ENCODE peak calls at places on chromosome 19, in ten cellular contexts. One of them, this sample, is unnamed.

GRCh38 chr19:50510121-50510670 is 795 bp downstream of the JOSD2 start:
- DNase-seq in IMR-90: no peak
- DNase-seq in PC-3: no peak
- DNase-seq in endodermal cell: no peak
- DNase-seq in kidney: peak; percentile 81
- DNase-seq in fibroblast of lung: no peak
- DNase-seq in neural progenitor cell: peak; percentile 35
- DNase-seq in K562: no peak
- DNase-seq in MM.1S: no peak
- DNase-seq in HCT116: no peak
- DNase-seq in this sample: no peak

GRCh38 chr19:48614436-48615144 is at the start of gene FAM83E:
- DNase-seq in IMR-90: no peak
- DNase-seq in PC-3: peak; percentile 41
- DNase-seq in endodermal cell: peak; percentile 91
- DNase-seq in kidney: peak; percentile 92
- DNase-seq in fibroblast of lung: no peak
- DNase-seq in neural progenitor cell: peak; percentile 75
- DNase-seq in K562: peak; percentile 63
- DNase-seq in MM.1S: no peak
- DNase-seq in HCT116: no peak
- DNase-seq in this sample: peak; percentile 98

GRCh38 chr19:1279782-1280341 is 4.5 kb downstream of the FAM174C start:
- DNase-seq in IMR-90: peak; percentile 80
- DNase-seq in PC-3: peak; percentile 83
- DNase-seq in endodermal cell: peak; percentile 96
- DNase-seq in kidney: peak; percentile 91
- DNase-seq in fibroblast of lung: peak; percentile 81
- DNase-seq in neural progenitor cell: peak; percentile 89
- DNase-seq in K562: peak; percentile 65
- DNase-seq in MM.1S: peak; percentile 84
- DNase-seq in HCT116: peak; percentile 64
- DNase-seq in this sample: peak; percentile 88

GRCh38 chr19:3249408-3249807 is 24.9 kb downstream of the CELF5 start:
- DNase-seq in IMR-90: no peak
- DNase-seq in PC-3: peak; percentile 22
- DNase-seq in endodermal cell: peak; percentile 75
- DNase-seq in kidney: no peak
- DNase-seq in fibroblast of lung: no peak
- DNase-seq in neural progenitor cell: peak; percentile 23
- DNase-seq in K562: peak; percentile 83
- DNase-seq in MM.1S: no peak
- DNase-seq in HCT116: peak; percentile 33
- DNase-seq in this sample: no peak

GRCh38 chr19:14019100-14019499 is 8.8 kb upstream of the RLN3 start:
- DNase-seq in IMR-90: no peak
- DNase-seq in PC-3: no peak
- DNase-seq in endodermal cell: no peak
- DNase-seq in kidney: peak; percentile 25
- DNase-seq in fibroblast of lung: no peak
- DNase-seq in neural progenitor cell: no peak
- DNase-seq in K562: no peak
- DNase-seq in MM.1S: no peak
- DNase-seq in HCT116: no peak
- DNase-seq in this sample: no peak

GRCh38 chr19:11335449-11336146 is 3.9 kb downstream of the RAB3D start:
- DNase-seq in IMR-90: no peak
- DNase-seq in PC-3: no peak
- DNase-seq in endodermal cell: no peak
- DNase-seq in kidney: no peak
- DNase-seq in fibroblast of lung: no peak
- DNase-seq in neural progenitor cell: no peak
- DNase-seq in K562: no peak
- DNase-seq in MM.1S: no peak
- DNase-seq in HCT116: no peak
- DNase-seq in this sample: no peak

GRCh38 chr19:49546825-49547565 is 19.2 kb downstream of the RCN3 start:
- DNase-seq in IMR-90: peak; percentile 89
- DNase-seq in PC-3: peak; percentile 99
- DNase-seq in endodermal cell: peak; percentile 91
- DNase-seq in kidney: no peak
- DNase-seq in fibroblast of lung: peak; percentile 91
- DNase-seq in neural progenitor cell: peak; percentile 95
- DNase-seq in K562: peak; percentile 74
- DNase-seq in MM.1S: peak; percentile 76
- DNase-seq in HCT116: peak; percentile 85
- DNase-seq in this sample: peak; percentile 94

GRCh38 chr19:28242317-28242927 is 970.5 kb downstream of the UQCRFS1 start:
- DNase-seq in IMR-90: no peak
- DNase-seq in PC-3: no peak
- DNase-seq in endodermal cell: peak; percentile 81
- DNase-seq in kidney: no peak
- DNase-seq in fibroblast of lung: peak; percentile 1
- DNase-seq in neural progenitor cell: peak; percentile 67
- DNase-seq in K562: peak; percentile 75
- DNase-seq in MM.1S: peak; percentile 59
- DNase-seq in HCT116: no peak
- DNase-seq in this sample: peak; percentile 43

GRCh38 chr19:41407271-41407670 is 9.7 kb downstream of the BCKDHA start:
- DNase-seq in IMR-90: no peak
- DNase-seq in PC-3: no peak
- DNase-seq in endodermal cell: peak; percentile 92
- DNase-seq in kidney: no peak
- DNase-seq in fibroblast of lung: no peak
- DNase-seq in neural progenitor cell: peak; percentile 48
- DNase-seq in K562: no peak
- DNase-seq in MM.1S: no peak
- DNase-seq in HCT116: no peak
- DNase-seq in this sample: no peak

GRCh38 chr19:35216026-35216832 is 12.3 kb downstream of the FAM187B start:
- DNase-seq in IMR-90: no peak
- DNase-seq in PC-3: no peak
- DNase-seq in endodermal cell: no peak
- DNase-seq in kidney: no peak
- DNase-seq in fibroblast of lung: no peak
- DNase-seq in neural progenitor cell: no peak
- DNase-seq in K562: no peak
- DNase-seq in MM.1S: peak; percentile 6
- DNase-seq in HCT116: no peak
- DNase-seq in this sample: no peak

GRCh38 chr19:35843676-35844481 is 8.4 kb downstream of the NPHS1 start:
- DNase-seq in IMR-90: no peak
- DNase-seq in PC-3: no peak
- DNase-seq in endodermal cell: peak; percentile 95
- DNase-seq in kidney: no peak
- DNase-seq in fibroblast of lung: no peak
- DNase-seq in neural progenitor cell: peak; percentile 73
- DNase-seq in K562: peak; percentile 91
- DNase-seq in MM.1S: no peak
- DNase-seq in HCT116: peak; percentile 74
- DNase-seq in this sample: peak; percentile 76

GRCh38 chr19:16180611-16181010 is 4.6 kb upstream of the FAM32A start:
- DNase-seq in IMR-90: peak; percentile 86
- DNase-seq in PC-3: peak; percentile 71
- DNase-seq in endodermal cell: peak; percentile 66
- DNase-seq in kidney: no peak
- DNase-seq in fibroblast of lung: peak; percentile 70
- DNase-seq in neural progenitor cell: peak; percentile 51
- DNase-seq in K562: no peak
- DNase-seq in MM.1S: no peak
- DNase-seq in HCT116: no peak
- DNase-seq in this sample: no peak

GRCh38 chr19:40055832-40056504 is at the start of gene ZNF780B:
- DNase-seq in IMR-90: peak; percentile 47
- DNase-seq in PC-3: peak; percentile 49
- DNase-seq in endodermal cell: peak; percentile 87
- DNase-seq in kidney: peak; percentile 75
- DNase-seq in fibroblast of lung: peak; percentile 61
- DNase-seq in neural progenitor cell: peak; percentile 63
- DNase-seq in K562: peak; percentile 43
- DNase-seq in MM.1S: peak; percentile 74
- DNase-seq in HCT116: peak; percentile 19
- DNase-seq in this sample: peak; percentile 85

GRCh38 chr19:40055049-40055448 is 982 bp downstream of the ZNF780B start:
- DNase-seq in IMR-90: no peak
- DNase-seq in PC-3: no peak
- DNase-seq in endodermal cell: no peak
- DNase-seq in kidney: no peak
- DNase-seq in fibroblast of lung: no peak
- DNase-seq in neural progenitor cell: no peak
- DNase-seq in K562: peak; percentile 27
- DNase-seq in MM.1S: no peak
- DNase-seq in HCT116: no peak
- DNase-seq in this sample: no peak

GRCh38 chr19:40057166-40057565 is 1.1 kb upstream of the ZNF780B start:
- DNase-seq in IMR-90: no peak
- DNase-seq in PC-3: no peak
- DNase-seq in endodermal cell: no peak
- DNase-seq in kidney: no peak
- DNase-seq in fibroblast of lung: no peak
- DNase-seq in neural progenitor cell: no peak
- DNase-seq in K562: no peak
- DNase-seq in MM.1S: no peak
- DNase-seq in HCT116: no peak
- DNase-seq in this sample: no peak

GRCh38 chr19:40054632-40055031 is 1.4 kb downstream of the ZNF780B start:
- DNase-seq in IMR-90: no peak
- DNase-seq in PC-3: no peak
- DNase-seq in endodermal cell: no peak
- DNase-seq in kidney: no peak
- DNase-seq in fibroblast of lung: no peak
- DNase-seq in neural progenitor cell: no peak
- DNase-seq in K562: no peak
- DNase-seq in MM.1S: no peak
- DNase-seq in HCT116: no peak
- DNase-seq in this sample: no peak

DNA sequence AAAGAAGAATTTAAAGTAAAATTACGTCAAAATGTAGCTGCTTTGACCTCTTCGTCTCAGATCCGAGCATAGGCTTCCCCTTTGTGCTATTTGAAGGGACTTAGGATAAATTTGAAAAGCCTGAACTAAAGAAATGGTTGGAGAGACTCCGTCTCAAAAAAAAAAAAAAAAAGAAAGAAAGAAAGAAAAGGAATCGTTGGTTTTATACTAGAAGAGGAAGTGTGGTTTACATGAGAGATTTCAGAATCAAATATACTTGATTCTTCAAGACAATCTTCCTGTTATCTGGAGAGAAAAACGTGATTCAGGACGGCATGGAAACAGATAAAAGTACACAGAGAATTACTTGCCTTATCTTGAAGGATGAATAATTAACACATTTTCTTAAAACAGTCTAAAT is 474 bp upstream of the ZNF780B start:
- DNase-seq in IMR-90: no peak
- DNase-seq in PC-3: no peak
- DNase-seq in endodermal cell: no peak
- DNase-seq in kidney: no peak
- DNase-seq in fibroblast of lung: no peak
- DNase-seq in neural progenitor cell: no peak
- DNase-seq in K562: no peak
- DNase-seq in MM.1S: no peak
- DNase-seq in HCT116: no peak
- DNase-seq in this sample: no peak
- H3K9ac ChIP-seq in IMR-90: peak overlapping the region; percentile 83
- H3K9ac ChIP-seq in PC-3: peak overlapping the region; percentile 84
- H3K9ac ChIP-seq in endodermal cell: peak overlapping the region; percentile 75
- H3K9ac ChIP-seq in kidney: peak overlapping the region; percentile 78
- H3K9ac ChIP-seq in fibroblast of lung: peak overlapping the region; percentile 77
- H3K9ac ChIP-seq in neural progenitor cell: peak overlapping the region; percentile 58
- H3K9ac ChIP-seq in K562: peak overlapping the region; percentile 67
- H3K9ac ChIP-seq in MM.1S: peak overlapping the region; percentile 72
- H3K9ac ChIP-seq in HCT116: peak overlapping the region; percentile 64
- H3K9ac ChIP-seq in this sample: peak overlapping the region; percentile 64

GRCh38 chr19:57398868-57399267 is 9.2 kb downstream of the ZNF548 start:
- DNase-seq in IMR-90: no peak
- DNase-seq in PC-3: no peak
- DNase-seq in endodermal cell: no peak
- DNase-seq in kidney: no peak
- DNase-seq in fibroblast of lung: no peak
- DNase-seq in neural progenitor cell: no peak
- DNase-seq in K562: no peak
- DNase-seq in MM.1S: no peak
- DNase-seq in HCT116: no peak
- DNase-seq in this sample: no peak
- H3K9me3 ChIP-seq in IMR-90: peaks cover 22% of the 10 kb centered on the region
- H3K9me3 ChIP-seq in PC-3: peaks cover 19% of the 10 kb centered on the region
- H3K9me3 ChIP-seq in endodermal cell: peaks cover 11% of the 10 kb centered on the region
- H3K9me3 ChIP-seq in kidney: peaks cover 5% of the 10 kb centered on the region
- H3K9me3 ChIP-seq in fibroblast of lung: peaks cover 2% of the 10 kb centered on the region
- H3K9me3 ChIP-seq in neural progenitor cell: no peaks in the 10 kb centered on the region
- H3K9me3 ChIP-seq in K562: peaks cover 6% of the 10 kb centered on the region
- H3K9me3 ChIP-seq in MM.1S: no peaks in the 10 kb centered on the region
- H3K9me3 ChIP-seq in HCT116: peaks cover 8% of the 10 kb centered on the region
- H3K9me3 ChIP-seq in this sample: no peaks in the 10 kb centered on the region

GRCh38 chr19:17751103-17751911 is at the start of gene FCHO1:
- DNase-seq in IMR-90: no peak
- DNase-seq in PC-3: no peak
- DNase-seq in endodermal cell: no peak
- DNase-seq in kidney: peak; percentile 84
- DNase-seq in fibroblast of lung: no peak
- DNase-seq in neural progenitor cell: no peak
- DNase-seq in K562: peak; percentile 78
- DNase-seq in MM.1S: peak; percentile 44
- DNase-seq in HCT116: no peak
- DNase-seq in this sample: peak; percentile 58
- TF ChIP-seq CTCF in IMR-90: no peak
- TF ChIP-seq CTCF in PC-3: no peak
- TF ChIP-seq CTCF in endodermal cell: no peak
- TF ChIP-seq CTCF in kidney: no peak
- TF ChIP-seq CTCF in fibroblast of lung: no peak
- TF ChIP-seq CTCF in neural progenitor cell: no peak
- TF ChIP-seq CTCF in K562: no peak
- TF ChIP-seq CTCF in MM.1S: no peak
- TF ChIP-seq CTCF in HCT116: no peak
- TF ChIP-seq CTCF in this sample: no peak

DNA sequence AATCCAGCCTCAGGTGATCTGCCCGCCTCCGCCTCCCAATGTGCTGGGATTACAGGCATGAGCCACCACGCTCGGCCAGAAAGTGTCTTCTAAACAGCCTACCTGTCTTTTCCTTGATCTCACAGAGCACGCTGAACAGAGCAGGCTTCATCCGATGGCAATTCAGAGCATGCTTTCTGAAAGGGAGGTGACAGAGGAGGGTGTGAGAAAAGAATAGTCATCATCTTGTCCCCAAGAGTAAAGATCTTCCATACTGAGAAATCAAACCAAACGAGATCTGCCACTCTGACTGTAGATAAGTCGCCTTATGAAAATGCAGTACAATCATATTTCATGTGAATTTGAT is 19.3 kb downstream of the PBX4 start:
- DNase-seq in IMR-90: no peak
- DNase-seq in PC-3: no peak
- DNase-seq in endodermal cell: no peak
- DNase-seq in kidney: no peak
- DNase-seq in fibroblast of lung: no peak
- DNase-seq in neural progenitor cell: no peak
- DNase-seq in K562: no peak
- DNase-seq in MM.1S: no peak
- DNase-seq in HCT116: no peak
- DNase-seq in this sample: no peak
- H3K9ac ChIP-seq in IMR-90: no peak overlapping the region
- H3K9ac ChIP-seq in PC-3: no peak overlapping the region
- H3K9ac ChIP-seq in endodermal cell: no peak overlapping the region
- H3K9ac ChIP-seq in kidney: no peak overlapping the region
- H3K9ac ChIP-seq in fibroblast of lung: no peak overlapping the region
- H3K9ac ChIP-seq in neural progenitor cell: no peak overlapping the region
- H3K9ac ChIP-seq in K562: no peak overlapping the region
- H3K9ac ChIP-seq in MM.1S: no peak overlapping the region
- H3K9ac ChIP-seq in HCT116: no peak overlapping the region
- H3K9ac ChIP-seq in this sample: no peak overlapping the region